ENCODE peak calls at places on chromosomes 13 and 19, in nine cellular contexts. M is nephron progenitor cell; J is WERI-Rb-1; N is osteoblast; H is vagina; R is AG09309; Q is CD8-positive, alpha-beta T cell; X is Calu3; C is astrocyte. S is an unnamed sample.

GRCh38 chr13:52348983-52349780 is 56.8 kb downstream of the THSD1 start:
- DNase-seq in M (no peak), J (no peak), N (peak), H (no peak), R (peak), Q (no peak), X (peak), C (peak), S (no peak)

GRCh38 chr13:93472296-93472695 is 245.7 kb downstream of the GPC6 start:
- DNase-seq in M (no peak), J (no peak), N (no peak), H (no peak), R (no peak), Q (no peak), X (no peak), C (no peak), S (no peak)

GRCh38 chr13:41694902-41695301 is 237.6 kb downstream of the RGCC start:
- DNase-seq in M (no peak), J (no peak), N (peak), H (no peak), R (peak), Q (no peak), X (peak), C (peak), S (no peak)

GRCh38 chr19:925912-926594 is at the start of gene ARID3A:
- DNase-seq in M (peak), J (peak), N (peak), H (no peak), R (peak), Q (no peak), X (no peak), C (peak), S (no peak)

GRCh38 chr19:18291590-18292459 is 10.4 kb upstream of the JUND start:
- DNase-seq in M (peak), J (peak), N (peak), H (no peak), R (no peak), Q (peak), X (peak), C (peak), S (peak)

GRCh38 chr19:33134571-33135041 is 2.7 kb downstream of the WDR88 start:
- DNase-seq in M (peak), J (no peak), N (peak), H (no peak), R (no peak), Q (no peak), X (no peak), C (no peak), S (no peak)

GRCh38 chr13:75770164-75771145 is 134.3 kb downstream of the LMO7 start:
- DNase-seq in M (no peak), J (no peak), N (no peak), H (no peak), R (no peak), Q (no peak), X (no peak), C (peak), S (no peak)

GRCh38 chr13:48590141-48590863 is 57.4 kb upstream of the RCBTB2 start:
- DNase-seq in M (no peak), J (no peak), N (no peak), H (no peak), R (no peak), Q (no peak), X (no peak), C (no peak), S (no peak)

GRCh38 chr13:99617474-99618255 is 116.4 kb downstream of the TM9SF2 start:
- DNase-seq in M (peak), J (peak), N (no peak), H (no peak), R (peak), Q (no peak), X (peak), C (peak), S (no peak)

GRCh38 chr13:102845630-102846260 is at the start of gene ERCC5:
- DNase-seq in M (peak), J (peak), N (peak), H (no peak), R (peak), Q (peak), X (peak), C (peak), S (peak)
- TF ChIP-seq CTCF in M (no peak), J (peak), N (no peak), H (no peak), R (no peak), Q (no peak), X (no peak), C (no peak), S (no peak)

GRCh38 chr19:44942067-44942571 is at the start of gene APOC4:
- DNase-seq in M (no peak), J (no peak), N (peak), H (no peak), R (no peak), Q (no peak), X (no peak), C (no peak), S (no peak)

GRCh38 chr19:44939668-44940067 is 2.4 kb upstream of the APOC4 start:
- DNase-seq in M (no peak), J (no peak), N (peak), H (no peak), R (no peak), Q (no peak), X (no peak), C (no peak), S (no peak)

GRCh38 chr19:44947041-44947581 is 1.3 kb downstream of the APOC2 start:
- DNase-seq in M (no peak), J (no peak), N (peak), H (no peak), R (no peak), Q (no peak), X (no peak), C (no peak), S (no peak)

GRCh38 chr19:44948237-44948636 is 2.4 kb downstream of the APOC2 start:
- DNase-seq in M (no peak), J (no peak), N (no peak), H (no peak), R (no peak), Q (no peak), X (no peak), C (no peak), S (no peak)

DNA sequence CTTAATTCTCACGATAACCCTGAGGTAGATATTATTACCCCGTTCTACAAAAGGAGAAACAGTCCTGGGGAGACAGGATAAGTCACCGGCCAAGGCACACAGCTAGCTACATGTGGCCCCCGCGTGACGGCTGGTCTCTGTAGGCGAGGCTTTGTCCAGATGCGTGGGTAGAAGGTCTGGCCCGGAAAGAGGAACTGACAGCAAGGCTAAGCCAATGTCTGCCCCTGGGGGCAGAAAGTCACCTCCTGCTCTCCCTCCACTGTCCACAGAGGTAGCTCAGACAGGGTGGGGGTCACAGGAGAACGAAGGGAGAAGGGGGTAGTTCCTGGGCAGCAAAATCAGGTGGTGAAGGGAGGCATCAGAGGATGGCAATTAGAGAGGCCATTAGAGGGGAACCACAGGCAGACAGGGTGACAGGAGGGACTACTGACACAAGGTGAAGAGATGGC is 1.8 kb downstream of the APOC4 start:
- DNase-seq in M (no peak), J (no peak), N (peak), H (no peak), R (no peak), Q (no peak), X (no peak), C (no peak), S (no peak)
- TF ChIP-seq CTCF in M (no peak), J (no peak), N (no peak), H (no peak), R (no peak), Q (no peak), X (no peak), C (no peak), S (no peak)

GRCh38 chr19:46494115-46494935 is 1.3 kb downstream of the PNMA8B start:
- DNase-seq in M (no peak), J (no peak), N (peak), H (no peak), R (no peak), Q (no peak), X (no peak), C (no peak), S (no peak)

GRCh38 chr19:46491975-46492682 is 3.5 kb downstream of the PNMA8B start:
- DNase-seq in M (no peak), J (no peak), N (peak), H (no peak), R (no peak), Q (no peak), X (no peak), C (no peak), S (no peak)

GRCh38 chr19:46494936-46495788 is 505 bp downstream of the PNMA8B start:
- DNase-seq in M (peak), J (no peak), N (peak), H (no peak), R (no peak), Q (no peak), X (no peak), C (no peak), S (no peak)

GRCh38 chr19:46492841-46493235 is 2.8 kb downstream of the PNMA8B start:
- DNase-seq in M (no peak), J (no peak), N (peak), H (no peak), R (no peak), Q (no peak), X (no peak), C (no peak), S (no peak)

GRCh38 chr19:46493236-46494114 is 2.2 kb downstream of the PNMA8B start:
- DNase-seq in M (peak), J (no peak), N (peak), H (no peak), R (no peak), Q (no peak), X (no peak), C (no peak), S (no peak)
- TF ChIP-seq CTCF in M (no peak), J (no peak), N (no peak), H (no peak), R (no peak), Q (no peak), X (no peak), C (no peak), S (no peak)

DNA sequence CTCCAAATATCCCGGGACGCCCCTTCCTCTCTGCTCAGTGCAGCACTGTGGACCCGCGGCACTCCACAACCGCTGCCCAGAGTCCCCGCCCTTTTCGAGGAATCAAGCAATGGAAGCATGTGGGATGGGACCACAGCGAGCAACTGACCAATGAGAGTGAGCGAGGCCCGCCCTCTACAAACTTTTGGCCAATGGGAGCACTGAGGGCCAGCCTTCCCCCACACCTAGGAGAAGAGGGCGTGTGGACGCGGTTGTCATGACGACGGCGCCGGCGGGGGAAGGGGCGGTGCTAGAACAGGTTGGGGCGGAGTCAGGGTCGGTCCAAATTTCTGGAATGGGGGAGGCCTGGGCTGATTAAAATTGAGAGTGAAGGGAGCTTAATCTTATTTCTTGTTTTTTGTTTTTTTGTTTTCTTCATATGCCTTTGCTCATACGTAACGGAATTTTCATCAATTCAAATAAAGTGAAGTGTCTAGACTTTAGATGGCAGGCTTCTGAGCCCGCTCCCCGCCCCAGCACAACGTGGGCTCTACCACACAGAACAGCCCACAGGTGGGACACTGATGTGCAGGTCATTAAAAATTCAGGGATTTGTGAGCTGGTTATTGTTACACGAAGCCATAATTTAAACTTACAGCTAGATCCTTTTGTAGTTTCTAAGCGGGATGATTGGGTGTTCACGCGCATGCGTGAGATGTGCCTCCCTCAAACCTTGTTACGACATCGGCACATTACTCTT is at the start of gene DNAAF3:
- DNase-seq in M (peak), J (peak), N (peak), H (no peak), R (peak), Q (peak), X (peak), C (peak), S (peak)
- TF ChIP-seq CTCF in M (no peak), J (no peak), N (no peak), H (no peak), R (no peak), Q (no peak), X (no peak), C (no peak), S (no peak)

DNA sequence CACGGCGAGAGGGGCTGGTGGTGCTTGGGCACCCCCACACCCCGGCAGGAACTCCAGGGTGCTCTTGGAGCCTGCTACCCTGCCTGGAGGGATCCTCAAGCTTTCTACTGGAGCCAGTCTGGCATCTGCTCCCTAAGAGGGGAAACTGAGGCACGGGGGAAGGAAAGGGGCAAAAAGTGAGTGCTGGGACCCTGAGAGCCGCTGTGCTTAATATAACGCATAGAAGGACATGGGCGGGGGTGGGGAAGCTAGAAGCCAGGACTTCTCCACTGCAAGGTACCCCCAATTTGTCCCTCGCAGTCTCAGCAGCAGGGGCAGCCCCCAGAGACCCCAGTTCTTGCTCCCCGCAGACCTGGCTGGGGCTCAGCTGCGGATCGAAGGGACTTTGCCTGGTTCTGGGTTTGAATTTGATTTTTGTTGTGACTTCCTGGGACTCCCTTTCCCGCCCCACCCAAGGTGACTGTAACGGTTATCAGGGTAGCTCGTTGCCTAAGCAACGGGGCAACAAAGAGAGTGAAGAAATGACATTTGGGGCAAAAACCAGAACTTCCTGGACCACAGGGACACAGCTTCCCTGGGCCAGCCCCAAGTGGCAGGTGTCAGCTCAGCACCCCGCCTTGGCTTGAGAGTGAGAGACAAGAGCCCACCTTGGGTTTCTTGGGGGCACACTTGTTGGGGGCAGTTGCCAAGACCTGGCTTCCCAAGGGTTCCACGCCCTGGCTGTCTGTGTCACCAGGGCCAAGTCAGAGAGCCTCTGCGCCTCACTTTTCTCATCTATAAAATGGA is 638 bp downstream of the ADGRE5 start:
- DNase-seq in M (no peak), J (no peak), N (peak), H (no peak), R (no peak), Q (peak), X (peak), C (no peak), S (peak)
- TF ChIP-seq CTCF in M (no peak), J (no peak), N (no peak), H (no peak), R (no peak), Q (no peak), X (no peak), C (no peak), S (no peak)

GRCh38 chr19:13597625-13598024 is 91.3 kb upstream of the CACNA1A start:
- DNase-seq in M (peak), J (peak), N (peak), H (no peak), R (no peak), Q (peak), X (peak), C (peak), S (no peak)
- TF ChIP-seq CTCF in M (peak), J (peak), N (peak), H (no peak), R (peak), Q (peak), X (peak), C (peak), S (no peak)

GRCh38 chr13:76884571-76885202 is 1.5 kb downstream of the KCTD12 start:
- DNase-seq in M (no peak), J (no peak), N (peak), H (no peak), R (no peak), Q (no peak), X (no peak), C (peak), S (no peak)

GRCh38 chr13:76886005-76886291 is 257 bp downstream of the KCTD12 start:
- DNase-seq in M (no peak), J (no peak), N (no peak), H (no peak), R (no peak), Q (no peak), X (no peak), C (no peak), S (no peak)

GRCh38 chr13:76882431-76882830 is 3.8 kb downstream of the KCTD12 start:
- DNase-seq in M (no peak), J (no peak), N (peak), H (no peak), R (peak), Q (no peak), X (no peak), C (peak), S (no peak)

GRCh38 chr13:76885203-76886004 is 801 bp downstream of the KCTD12 start:
- DNase-seq in M (peak), J (peak), N (peak), H (no peak), R (no peak), Q (peak), X (peak), C (peak), S (peak)

DNA sequence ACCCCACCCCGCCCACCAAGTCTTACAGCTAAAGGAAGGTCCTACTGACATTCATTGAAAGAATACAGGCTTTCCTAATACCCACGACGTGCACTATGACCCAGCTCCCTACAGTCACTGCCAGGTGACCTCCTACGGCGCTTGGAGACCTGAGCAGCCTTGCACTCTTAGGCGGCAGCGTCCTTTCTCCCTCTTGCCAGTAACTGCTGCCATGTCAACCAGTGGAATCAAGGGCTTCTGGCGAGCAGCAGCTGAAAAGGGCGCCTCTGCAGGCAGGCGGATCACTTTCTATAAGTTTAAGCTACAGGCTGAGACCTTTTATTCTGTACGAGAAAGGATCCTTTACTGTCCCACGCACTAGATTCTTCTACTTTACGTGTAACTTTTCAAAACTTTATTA is 2.0 kb downstream of the KCTD12 start:
- DNase-seq in M (peak), J (peak), N (peak), H (no peak), R (no peak), Q (no peak), X (peak), C (no peak), S (no peak)
- TF ChIP-seq CTCF in M (no peak), J (peak), N (peak), H (no peak), R (peak), Q (no peak), X (no peak), C (peak), S (no peak)

GRCh38 chr13:29304148-29304547 is 291.3 kb downstream of the SLC7A1 start:
- DNase-seq in M (no peak), J (no peak), N (no peak), H (no peak), R (no peak), Q (no peak), X (no peak), C (no peak), S (no peak)

GRCh38 chr13:29301027-29301426 is 294.5 kb downstream of the SLC7A1 start:
- DNase-seq in M (no peak), J (no peak), N (no peak), H (no peak), R (no peak), Q (no peak), X (no peak), C (no peak), S (no peak)
- TF ChIP-seq CTCF in M (no peak), J (no peak), N (no peak), H (no peak), R (no peak), Q (no peak), X (no peak), C (no peak), S (no peak)

S was measured in natural killer cell.